ENCODE peak calls at places on chromosomes 13 and 19, in eight cellular contexts. S, J, B, T, F, H, M and Z are unnamed samples.
A peak's percentile ranks its signal among the peaks of the same experiment; 100 is the strongest.

GRCh38 chr19:33064778-33065550 is at the start of gene RHPN2:
- DNase-seq in S (peak; percentile 71), J (no peak), B (no peak), T (peak; percentile 80), F (peak; percentile 45), H (peak; percentile 3), M (no peak), Z (peak; percentile 7)

GRCh38 chr13:30829145-30829544 is 76.9 kb upstream of the MEDAG start:
- DNase-seq in S (no peak), J (no peak), B (peak; percentile 98), T (no peak), F (peak; percentile 82), H (no peak), M (no peak), Z (no peak)

GRCh38 chr19:5292843-5293606 is 47.6 kb downstream of the PTPRS start:
- DNase-seq in S (peak; percentile 73), J (peak; percentile 47), B (no peak), T (no peak), F (peak; percentile 65), H (peak; percentile 49), M (no peak), Z (peak; percentile 20)

GRCh38 chr13:45615501-45616101 is at the start of gene ERICH6B:
- DNase-seq in S (no peak), J (no peak), B (no peak), T (no peak), F (peak; percentile 7), H (no peak), M (no peak), Z (no peak)

GRCh38 chr19:41462497-41462896 is 19.5 kb downstream of the ERICH4 start:
- DNase-seq in S (no peak), J (no peak), B (no peak), T (no peak), F (no peak), H (no peak), M (no peak), Z (no peak)

GRCh38 chr19:4606921-4607678 is 32.2 kb upstream of the TNFAIP8L1 start:
- DNase-seq in S (peak; percentile 80), J (no peak), B (no peak), T (peak; percentile 73), F (no peak), H (no peak), M (no peak), Z (no peak)

GRCh38 chr13:75173457-75174356 is 308.3 kb downstream of the TBC1D4 start:
- DNase-seq in S (no peak), J (no peak), B (no peak), T (no peak), F (no peak), H (no peak), M (no peak), Z (no peak)

GRCh38 chr13:29948246-29948645 is 97.8 kb upstream of the UBL3 start:
- DNase-seq in S (no peak), J (no peak), B (no peak), T (no peak), F (peak; percentile 87), H (no peak), M (peak; percentile 68), Z (no peak)

GRCh38 chr13:43537124-43537523 is 249.6 kb downstream of the ENOX1 start:
- DNase-seq in S (no peak), J (no peak), B (no peak), T (no peak), F (peak; percentile 31), H (no peak), M (no peak), Z (no peak)

GRCh38 chr13:27406178-27406939 is 18.1 kb upstream of the GTF3A start:
- DNase-seq in S (no peak), J (peak; percentile 54), B (no peak), T (no peak), F (peak; percentile 49), H (peak; percentile 7), M (no peak), Z (no peak)

GRCh38 chr19:56138069-56138468 is 3.0 kb upstream of the ZNF444 start:
- DNase-seq in S (no peak), J (no peak), B (no peak), T (no peak), F (no peak), H (no peak), M (no peak), Z (no peak)

GRCh38 chr19:33690461-33691427 is 69.0 kb downstream of the CHST8 start:
- DNase-seq in S (no peak), J (no peak), B (no peak), T (peak; percentile 59), F (no peak), H (no peak), M (no peak), Z (no peak)

GRCh38 chr19:41699231-41699967 is 9.0 kb upstream of the CEACAM5 start:
- DNase-seq in S (no peak), J (no peak), B (no peak), T (peak; percentile 51), F (no peak), H (no peak), M (peak; percentile 47), Z (no peak)

GRCh38 chr13:106867249-106867648 is 299.3 kb upstream of the ARGLU1 start:
- DNase-seq in S (no peak), J (no peak), B (no peak), T (no peak), F (no peak), H (no peak), M (no peak), Z (no peak)

GRCh38 chr19:23882493-23882892 is 32.2 kb upstream of the ZNF726 start:
- DNase-seq in S (no peak), J (no peak), B (no peak), T (no peak), F (no peak), H (no peak), M (no peak), Z (no peak)

GRCh38 chr19:34259367-34259865 is 5.1 kb downstream of the GARRE1 start:
- DNase-seq in S (no peak), J (no peak), B (no peak), T (no peak), F (peak; percentile 45), H (no peak), M (no peak), Z (no peak)

GRCh38 chr13:29845440-29846056 is 4.9 kb downstream of the UBL3 start:
- DNase-seq in S (no peak), J (no peak), B (no peak), T (no peak), F (peak; percentile 32), H (no peak), M (no peak), Z (no peak)

GRCh38 chr13:20363604-20364003 is 131.5 kb upstream of the GJB6 start:
- DNase-seq in S (no peak), J (no peak), B (no peak), T (no peak), F (no peak), H (no peak), M (no peak), Z (no peak)

GRCh38 chr13:112791662-112792440 is 102.0 kb downstream of the ATP11A start:
- DNase-seq in S (no peak), J (no peak), B (no peak), T (no peak), F (no peak), H (no peak), M (no peak), Z (no peak)

GRCh38 chr19:2059422-2060201 is 8.6 kb upstream of the MKNK2 start:
- DNase-seq in S (peak; percentile 74), J (no peak), B (no peak), T (peak; percentile 85), F (peak; percentile 61), H (no peak), M (peak; percentile 87), Z (no peak)

GRCh38 chr13:59144700-59145099 is 1019.0 kb downstream of the DIAPH3 start:
- DNase-seq in S (no peak), J (no peak), B (no peak), T (no peak), F (no peak), H (no peak), M (no peak), Z (no peak)

GRCh38 chr19:47633516-47633915 is 24.6 kb downstream of the BICRA start:
- DNase-seq in S (no peak), J (no peak), B (peak; percentile 69), T (no peak), F (no peak), H (no peak), M (no peak), Z (no peak)

GRCh38 chr13:51980918-51981317 is 30.3 kb downstream of the ATP7B start:
- DNase-seq in S (no peak), J (no peak), B (no peak), T (no peak), F (no peak), H (no peak), M (no peak), Z (no peak)

GRCh38 chr13:113542751-113543424 is 41.7 kb upstream of the TFDP1 start:
- DNase-seq in S (peak; percentile 12), J (no peak), B (no peak), T (peak; percentile 22), F (no peak), H (no peak), M (no peak), Z (peak; percentile 14)

GRCh38 chr19:6730941-6731670 is 6.3 kb downstream of the GPR108 start:
- DNase-seq in S (no peak), J (no peak), B (no peak), T (no peak), F (no peak), H (no peak), M (no peak), Z (no peak)
- H3K27ac ChIP-seq in S (no peak overlapping the region), J (no peak overlapping the region), B (no peak overlapping the region), T (no peak overlapping the region), F (no peak overlapping the region), H (no peak overlapping the region), M (no peak overlapping the region), Z (no peak overlapping the region)

GRCh38 chr13:110285991-110286923 is 20.7 kb downstream of the COL4A1 start:
- DNase-seq in S (no peak), J (no peak), B (no peak), T (no peak), F (no peak), H (no peak), M (peak; percentile 70), Z (no peak)
- H3K27ac ChIP-seq in S (peak overlapping the region; percentile 72), J (no peak overlapping the region), B (no peak overlapping the region), T (peak overlapping the region; percentile 69), F (no peak overlapping the region), H (no peak overlapping the region), M (peak overlapping the region; percentile 78), Z (no peak overlapping the region)

GRCh38 chr19:46113726-46114125 is 10.8 kb downstream of the IGFL3 start:
- DNase-seq in S (no peak), J (no peak), B (no peak), T (no peak), F (no peak), H (no peak), M (no peak), Z (no peak)
- H3K27ac ChIP-seq in S (no peak overlapping the region), J (no peak overlapping the region), B (no peak overlapping the region), T (no peak overlapping the region), F (no peak overlapping the region), H (no peak overlapping the region), M (no peak overlapping the region), Z (no peak overlapping the region)

DNA sequence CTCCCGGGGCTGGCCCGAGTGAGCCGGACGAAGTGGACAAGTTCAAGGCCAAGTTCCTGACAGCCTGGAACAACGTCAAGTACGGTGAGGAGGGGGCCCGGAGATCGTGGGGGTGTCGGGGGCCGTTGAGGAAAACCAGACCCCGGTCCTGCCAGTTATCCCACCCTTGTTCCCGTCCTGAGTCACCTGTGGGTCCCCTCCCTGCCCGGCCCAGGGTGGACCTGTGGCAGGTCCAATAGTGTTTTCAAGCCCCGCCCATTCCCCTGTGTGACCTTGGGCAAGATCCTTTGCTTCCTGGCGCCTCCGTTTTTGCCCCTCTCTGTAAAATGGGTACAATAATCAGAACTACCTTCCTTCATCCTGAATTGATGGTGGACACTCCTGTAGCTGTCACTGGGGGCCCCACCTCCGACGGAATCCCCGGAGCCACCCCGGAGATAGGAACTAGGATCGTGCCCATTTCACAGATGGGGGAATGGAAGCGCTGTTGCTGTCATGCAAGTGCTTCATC is 593 bp downstream of the ATG4D start:
- DNase-seq in S (peak; percentile 39), J (peak; percentile 53), B (no peak), T (no peak), F (no peak), H (no peak), M (no peak), Z (no peak)
- H3K27ac ChIP-seq in S (peak overlapping the region; percentile 95), J (peak overlapping the region; percentile 86), B (no peak overlapping the region), T (peak overlapping the region; percentile 95), F (peak overlapping the region; percentile 73), H (peak overlapping the region; percentile 78), M (peak overlapping the region; percentile 95), Z (peak overlapping the region; percentile 79)